ENCODE peak calls at places on chromosomes 4 and X, in four cellular contexts. U, X, H and W are unnamed samples.

GRCh38 chr4:29726938-29727337 is 993.2 kb upstream of the PCDH7 start:
- DNase-seq in U (no peak), X (no peak), H (no peak), W (no peak)

GRCh38 chr4:7236847-7237246 is 44.5 kb downstream of the SORCS2 start:
- DNase-seq in U (no peak), X (no peak), H (no peak), W (no peak)

GRCh38 chr4:140789752-140790151 is 33.6 kb upstream of the TBC1D9 start:
- DNase-seq in U (no peak), X (no peak), H (no peak), W (peak)

GRCh38 chr4:7630559-7631287 is 196.0 kb upstream of the PSAPL1 start:
- DNase-seq in U (no peak), X (no peak), H (peak), W (peak)

GRCh38 chrX:108177321-108177990 is 85.9 kb downstream of the ATG4A start:
- DNase-seq in U (no peak), X (no peak), H (no peak), W (no peak)

GRCh38 chr4:10571896-10572295 is 112.7 kb downstream of the CLNK start:
- DNase-seq in U (no peak), X (no peak), H (no peak), W (no peak)

GRCh38 chr4:94334519-94334918 is 8.1 kb downstream of the HPGDS start:
- DNase-seq in U (no peak), X (no peak), H (no peak), W (no peak)

GRCh38 chr4:56049428-56050212 is 100.9 kb downstream of the CEP135 start:
- DNase-seq in U (peak), X (no peak), H (no peak), W (no peak)

GRCh38 chr4:174047363-174047762 is 236.1 kb downstream of the FBXO8 start:
- DNase-seq in U (no peak), X (no peak), H (no peak), W (no peak)

GRCh38 chr4:121696641-121697461 is at the start of gene ANXA5:
- DNase-seq in U (no peak), X (peak), H (peak), W (no peak)

GRCh38 chr4:61201562-61202099 is 1.5 kb downstream of the ADGRL3 start:
- DNase-seq in U (no peak), X (no peak), H (no peak), W (no peak)

GRCh38 chrX:101745046-101745445 is 85.4 kb upstream of the ARMCX2 start:
- DNase-seq in U (no peak), X (no peak), H (no peak), W (no peak)

GRCh38 chr4:73019462-73020047 is 50.0 kb downstream of the COX18 start:
- DNase-seq in U (no peak), X (peak), H (peak), W (peak)

GRCh38 chr4:25677943-25678342 is 22.3 kb downstream of the SLC34A2 start:
- DNase-seq in U (no peak), X (no peak), H (no peak), W (no peak)

GRCh38 chrX:46268429-46268828 is 276.8 kb downstream of the ZNF674 start:
- DNase-seq in U (no peak), X (no peak), H (peak), W (no peak)

GRCh38 chr4:57090099-57090498 is 20.1 kb downstream of the IGFBP7 start:
- DNase-seq in U (no peak), X (no peak), H (no peak), W (no peak)
- TF ChIP-seq SIN3A in U (no peak), X (no peak), H (no peak), W (no peak)

GRCh38 chr4:155542415-155542814 is 124.2 kb upstream of the GUCY1A1 start:
- DNase-seq in U (no peak), X (no peak), H (no peak), W (no peak)

GRCh38 chr4:155543126-155543765 is 123.4 kb upstream of the GUCY1A1 start:
- DNase-seq in U (no peak), X (no peak), H (no peak), W (no peak)

GRCh38 chr4:155541716-155542115 is 124.9 kb upstream of the GUCY1A1 start:
- DNase-seq in U (no peak), X (no peak), H (no peak), W (no peak)

GRCh38 chr4:155540698-155541097 is 126.0 kb upstream of the GUCY1A1 start:
- DNase-seq in U (no peak), X (no peak), H (no peak), W (no peak)

DNA sequence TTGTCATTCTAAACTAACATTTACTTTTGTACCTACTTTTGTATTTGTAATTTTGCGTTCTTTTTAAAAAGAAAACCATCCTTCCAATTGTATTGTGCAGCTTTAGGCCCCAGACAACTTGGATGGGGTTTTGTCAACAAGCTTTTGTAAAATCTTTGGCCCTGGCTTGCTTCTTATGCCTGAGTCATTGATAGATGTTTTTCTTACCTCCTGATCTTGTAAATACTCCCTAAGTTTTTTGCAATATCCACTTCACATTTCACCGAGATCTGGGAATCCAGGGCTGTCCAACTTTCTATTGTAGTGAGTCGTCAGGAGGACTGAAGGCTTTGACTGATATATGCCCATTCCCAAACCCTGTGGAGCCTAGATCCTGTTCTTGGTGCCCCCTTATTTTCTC is 126.9 kb upstream of the GUCY1A1 start:
- DNase-seq in U (no peak), X (no peak), H (no peak), W (no peak)
- TF ChIP-seq SIN3A in U (no peak), X (no peak), H (no peak), W (no peak)

GRCh38 chr4:40482985-40483647 is 146.5 kb downstream of the RBM47 start:
- DNase-seq in U (peak), X (no peak), H (no peak), W (no peak)
- TF ChIP-seq SIN3A in U (no peak), X (no peak), H (no peak), W (no peak)

GRCh38 chrX:585115-585808 is 45.3 kb upstream of the SHOX start:
- DNase-seq in U (no peak), X (no peak), H (no peak), W (no peak)

GRCh38 chrX:584572-584971 is 46.0 kb upstream of the SHOX start:
- DNase-seq in U (no peak), X (no peak), H (no peak), W (no peak)

GRCh38 chrX:580020-580419 is 50.6 kb upstream of the SHOX start:
- DNase-seq in U (no peak), X (no peak), H (no peak), W (no peak)

GRCh38 chrX:581066-581465 is 49.5 kb upstream of the SHOX start:
- DNase-seq in U (no peak), X (no peak), H (no peak), W (no peak)

DNA sequence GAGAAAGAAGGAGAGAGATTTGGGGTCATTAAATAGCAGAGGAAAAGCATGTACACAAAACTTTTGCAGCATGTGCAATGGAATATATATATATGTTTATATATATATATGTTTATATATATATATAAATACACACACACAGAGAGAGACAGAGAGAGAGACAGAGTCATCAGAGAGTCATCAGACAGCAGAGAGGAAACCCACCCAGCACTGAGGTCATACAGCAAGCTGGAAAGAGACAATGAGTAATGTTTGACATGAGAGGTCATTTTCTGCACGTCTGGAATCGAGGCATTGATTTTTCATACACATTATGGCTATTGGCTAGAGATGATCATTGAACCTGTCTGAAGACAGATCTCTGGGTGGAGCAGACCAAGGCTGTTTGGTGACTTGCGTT is 48.9 kb upstream of the SHOX start:
- DNase-seq in U (no peak), X (no peak), H (no peak), W (no peak)
- TF ChIP-seq SIN3A in U (no peak), X (no peak), H (no peak), W (no peak)

DNA sequence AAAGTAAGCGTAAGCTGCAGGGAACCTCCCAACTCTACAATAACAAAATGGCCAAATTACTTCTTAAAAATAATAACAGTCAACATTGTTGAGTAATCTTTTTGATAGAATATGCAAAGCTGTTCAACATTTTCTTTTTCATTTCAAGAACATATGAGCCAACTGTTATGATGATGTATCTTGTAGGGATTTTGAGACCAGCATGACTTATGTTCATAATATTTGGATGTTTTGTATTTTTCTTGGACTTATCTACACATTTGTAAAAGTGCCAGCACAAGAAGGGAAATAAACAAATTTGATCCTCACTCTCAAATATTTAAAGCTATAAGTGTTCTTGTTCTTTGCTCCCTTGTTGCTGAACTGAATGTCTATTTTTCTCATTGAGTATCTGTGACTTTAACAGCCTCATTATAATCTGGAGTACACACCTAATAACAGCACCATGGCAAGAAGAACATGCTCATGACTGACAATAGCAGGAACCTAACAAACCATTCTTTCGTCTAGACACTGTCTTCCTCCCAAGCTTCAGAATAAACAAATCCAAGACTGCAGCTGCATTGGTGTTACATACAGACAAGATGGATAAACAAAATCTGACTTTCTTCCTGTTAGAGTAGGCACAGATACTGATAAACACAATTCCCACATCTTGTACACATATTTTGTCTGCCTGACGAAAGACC is 1049.7 kb downstream of the FAT4 start:
- DNase-seq in U (no peak), X (no peak), H (no peak), W (no peak)
- TF ChIP-seq SIN3A in U (no peak), X (no peak), H (no peak), W (no peak)

DNA sequence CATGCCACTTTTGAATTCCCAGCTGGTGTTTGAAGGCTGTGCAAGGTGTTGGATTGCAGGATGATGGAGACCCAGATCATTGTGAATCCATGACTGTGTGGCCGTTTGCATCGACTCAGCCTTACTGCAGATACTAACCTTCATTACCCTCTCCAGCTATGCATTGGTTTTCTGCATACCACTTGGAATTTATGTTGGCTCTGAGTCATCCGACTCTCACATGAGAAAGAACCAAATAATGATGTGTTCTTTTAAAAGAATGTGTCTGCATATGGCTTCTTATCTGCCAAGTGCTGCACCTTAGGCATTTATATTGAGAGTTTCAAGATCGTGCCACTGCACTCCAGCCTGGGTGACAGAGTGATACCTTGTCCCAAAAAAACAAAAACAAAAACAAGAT is 106.7 kb upstream of the PRKX start:
- DNase-seq in U (no peak), X (no peak), H (no peak), W (no peak)
- TF ChIP-seq SIN3A in U (no peak), X (no peak), H (no peak), W (no peak)

GRCh38 chrX:132732236-132732635 is 226.2 kb downstream of the HS6ST2 start:
- DNase-seq in U (no peak), X (no peak), H (no peak), W (no peak)
- TF ChIP-seq SIN3A in U (no peak), X (no peak), H (no peak), W (no peak)